ENCODE peak calls at places on chromosome 14, in seven cellular contexts. One of them, this sample, is unnamed.

GRCh38 chr14:24411468-24412454 is 13.0 kb downstream of the NYNRIN start:
- DNase-seq in breast epithelium: no peak
- DNase-seq in fibroblast of mammary gland: peak; percentile 68
- DNase-seq in heart right ventricle: no peak
- DNase-seq in pancreas: no peak
- DNase-seq in bronchial epithelial cell: peak; percentile 51
- DNase-seq in thoracic aorta: no peak
- DNase-seq in this sample: no peak

GRCh38 chr14:103347091-103347815 is 13.2 kb downstream of the EIF5 start:
- DNase-seq in breast epithelium: no peak
- DNase-seq in fibroblast of mammary gland: no peak
- DNase-seq in heart right ventricle: no peak
- DNase-seq in pancreas: peak; percentile 26
- DNase-seq in bronchial epithelial cell: no peak
- DNase-seq in thoracic aorta: no peak
- DNase-seq in this sample: no peak

GRCh38 chr14:68659021-68659931 is 133.6 kb downstream of the ZFP36L1 start:
- DNase-seq in breast epithelium: peak; percentile 27
- DNase-seq in fibroblast of mammary gland: peak; percentile 51
- DNase-seq in heart right ventricle: no peak
- DNase-seq in pancreas: no peak
- DNase-seq in bronchial epithelial cell: no peak
- DNase-seq in thoracic aorta: no peak
- DNase-seq in this sample: peak; percentile 59

GRCh38 chr14:61417890-61418455 is 96.6 kb downstream of the PRKCH start:
- DNase-seq in breast epithelium: no peak
- DNase-seq in fibroblast of mammary gland: no peak
- DNase-seq in heart right ventricle: no peak
- DNase-seq in pancreas: no peak
- DNase-seq in bronchial epithelial cell: no peak
- DNase-seq in thoracic aorta: no peak
- DNase-seq in this sample: no peak

GRCh38 chr14:89973234-89973823 is 17.6 kb downstream of the TDP1 start:
- DNase-seq in breast epithelium: peak; percentile 24
- DNase-seq in fibroblast of mammary gland: peak; percentile 72
- DNase-seq in heart right ventricle: peak; percentile 52
- DNase-seq in pancreas: peak; percentile 16
- DNase-seq in bronchial epithelial cell: peak; percentile 52
- DNase-seq in thoracic aorta: no peak
- DNase-seq in this sample: peak; percentile 65

GRCh38 chr14:61420326-61420725 is 98.9 kb downstream of the PRKCH start:
- DNase-seq in breast epithelium: no peak
- DNase-seq in fibroblast of mammary gland: no peak
- DNase-seq in heart right ventricle: no peak
- DNase-seq in pancreas: no peak
- DNase-seq in bronchial epithelial cell: peak; percentile 94
- DNase-seq in thoracic aorta: no peak
- DNase-seq in this sample: no peak

GRCh38 chr14:71141701-71142374 is 234.6 kb downstream of the PCNX1 start:
- DNase-seq in breast epithelium: no peak
- DNase-seq in fibroblast of mammary gland: peak; percentile 42
- DNase-seq in heart right ventricle: no peak
- DNase-seq in pancreas: no peak
- DNase-seq in bronchial epithelial cell: no peak
- DNase-seq in thoracic aorta: no peak
- DNase-seq in this sample: no peak

GRCh38 chr14:35402323-35403084 is 2.0 kb downstream of the NFKBIA start:
- DNase-seq in breast epithelium: no peak
- DNase-seq in fibroblast of mammary gland: no peak
- DNase-seq in heart right ventricle: no peak
- DNase-seq in pancreas: no peak
- DNase-seq in bronchial epithelial cell: peak; percentile 55
- DNase-seq in thoracic aorta: no peak
- DNase-seq in this sample: no peak

GRCh38 chr14:99969673-99970322 is 95.4 kb upstream of the EVL start:
- DNase-seq in breast epithelium: no peak
- DNase-seq in fibroblast of mammary gland: no peak
- DNase-seq in heart right ventricle: no peak
- DNase-seq in pancreas: no peak
- DNase-seq in bronchial epithelial cell: no peak
- DNase-seq in thoracic aorta: no peak
- DNase-seq in this sample: no peak

GRCh38 chr14:24093901-24094838 is at the start of gene PCK2:
- DNase-seq in breast epithelium: peak; percentile 91
- DNase-seq in fibroblast of mammary gland: peak; percentile 72
- DNase-seq in heart right ventricle: peak; percentile 85
- DNase-seq in pancreas: peak; percentile 92
- DNase-seq in bronchial epithelial cell: peak; percentile 78
- DNase-seq in thoracic aorta: peak; percentile 74
- DNase-seq in this sample: peak; percentile 96

GRCh38 chr14:99273025-99273723 is 1.2 kb upstream of the BCL11B start:
- DNase-seq in breast epithelium: no peak
- DNase-seq in fibroblast of mammary gland: no peak
- DNase-seq in heart right ventricle: no peak
- DNase-seq in pancreas: no peak
- DNase-seq in bronchial epithelial cell: peak; percentile 35
- DNase-seq in thoracic aorta: no peak
- DNase-seq in this sample: no peak

GRCh38 chr14:21496453-21496852 is 14.7 kb downstream of the METTL3 start:
- DNase-seq in breast epithelium: no peak
- DNase-seq in fibroblast of mammary gland: peak; percentile 39
- DNase-seq in heart right ventricle: no peak
- DNase-seq in pancreas: no peak
- DNase-seq in bronchial epithelial cell: no peak
- DNase-seq in thoracic aorta: no peak
- DNase-seq in this sample: no peak

GRCh38 chr14:103594265-103594664 is 31.5 kb downstream of the COA8 start:
- DNase-seq in breast epithelium: peak; percentile 81
- DNase-seq in fibroblast of mammary gland: peak; percentile 29
- DNase-seq in heart right ventricle: peak; percentile 49
- DNase-seq in pancreas: peak; percentile 54
- DNase-seq in bronchial epithelial cell: peak; percentile 34
- DNase-seq in thoracic aorta: no peak
- DNase-seq in this sample: no peak

GRCh38 chr14:90698379-90698869 is 117.8 kb downstream of the TTC7B start:
- DNase-seq in breast epithelium: no peak
- DNase-seq in fibroblast of mammary gland: peak; percentile 49
- DNase-seq in heart right ventricle: peak; percentile 78
- DNase-seq in pancreas: no peak
- DNase-seq in bronchial epithelial cell: no peak
- DNase-seq in thoracic aorta: no peak
- DNase-seq in this sample: peak; percentile 87

GRCh38 chr14:67385618-67386017 is 25.5 kb downstream of the EIF2S1 start:
- DNase-seq in breast epithelium: no peak
- DNase-seq in fibroblast of mammary gland: no peak
- DNase-seq in heart right ventricle: no peak
- DNase-seq in pancreas: no peak
- DNase-seq in bronchial epithelial cell: peak; percentile 83
- DNase-seq in thoracic aorta: no peak
- DNase-seq in this sample: no peak

GRCh38 chr14:79649856-79650255 is 561.4 kb downstream of the DIO2 start:
- DNase-seq in breast epithelium: no peak
- DNase-seq in fibroblast of mammary gland: no peak
- DNase-seq in heart right ventricle: no peak
- DNase-seq in pancreas: no peak
- DNase-seq in bronchial epithelial cell: no peak
- DNase-seq in thoracic aorta: no peak
- DNase-seq in this sample: no peak

DNA sequence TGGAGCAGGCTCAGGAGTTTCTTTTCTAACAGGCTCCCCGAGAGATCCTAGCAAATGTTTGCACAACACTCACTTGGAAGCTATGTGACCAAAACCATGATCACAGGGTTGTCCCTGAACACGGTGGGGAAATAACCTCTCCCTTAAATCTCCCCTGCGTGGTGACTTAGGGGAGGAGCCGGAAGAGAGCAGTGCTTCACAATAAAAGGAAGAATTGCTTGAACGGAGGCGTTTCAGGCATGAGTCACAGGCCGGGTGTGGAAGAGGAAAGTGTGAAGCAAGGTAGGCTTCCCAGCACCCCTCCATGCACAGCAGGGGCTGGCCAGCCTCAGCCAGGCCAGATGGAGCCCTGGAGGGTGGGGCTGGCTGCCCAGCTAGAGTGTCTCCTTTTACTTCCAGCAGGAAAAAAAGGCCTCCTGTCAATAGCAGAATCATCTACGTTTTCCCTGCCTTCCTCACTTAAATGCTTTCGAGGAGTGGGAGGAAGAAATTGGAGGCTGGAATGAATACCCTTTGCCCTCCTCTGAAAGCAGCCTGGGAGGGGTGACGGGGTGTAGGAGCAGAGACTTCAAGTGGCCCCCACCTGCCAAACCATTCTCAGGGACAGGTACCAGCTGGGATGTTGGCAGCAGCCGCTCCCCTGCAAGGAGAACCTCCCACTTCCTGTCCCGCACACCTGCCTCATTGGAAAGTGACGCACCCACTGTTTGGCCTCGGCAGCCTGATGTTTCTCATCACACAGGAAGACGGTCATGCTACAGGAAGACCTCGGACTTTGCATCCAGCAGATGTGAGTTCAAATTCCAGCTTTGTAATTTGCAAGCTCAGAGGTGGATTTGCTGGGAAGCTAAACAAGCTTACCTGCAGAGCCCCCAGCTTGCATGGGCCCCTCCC is 30.1 kb upstream of the PPP2R5C start:
- DNase-seq in breast epithelium: peak; percentile 74
- DNase-seq in fibroblast of mammary gland: peak; percentile 69
- DNase-seq in heart right ventricle: peak; percentile 39
- DNase-seq in pancreas: peak; percentile 93
- DNase-seq in bronchial epithelial cell: peak; percentile 93
- DNase-seq in thoracic aorta: no peak
- DNase-seq in this sample: no peak
- TF ChIP-seq CTCF in breast epithelium: no peak
- TF ChIP-seq CTCF in fibroblast of mammary gland: no peak
- TF ChIP-seq CTCF in heart right ventricle: no peak
- TF ChIP-seq CTCF in pancreas: no peak
- TF ChIP-seq CTCF in bronchial epithelial cell: no peak
- TF ChIP-seq CTCF in thoracic aorta: no peak
- TF ChIP-seq CTCF in this sample: no peak

GRCh38 chr14:93976477-93977057 is at the start of gene ASB2:
- DNase-seq in breast epithelium: peak; percentile 35
- DNase-seq in fibroblast of mammary gland: no peak
- DNase-seq in heart right ventricle: peak; percentile 66
- DNase-seq in pancreas: no peak
- DNase-seq in bronchial epithelial cell: no peak
- DNase-seq in thoracic aorta: no peak
- DNase-seq in this sample: peak; percentile 41
- H3K4me3 ChIP-seq in breast epithelium: peak within 1 kb of the TSS; percentile 54
- H3K4me3 ChIP-seq in fibroblast of mammary gland: no peak within 1 kb of the TSS
- H3K4me3 ChIP-seq in heart right ventricle: peak within 1 kb of the TSS; percentile 49
- H3K4me3 ChIP-seq in pancreas: no peak within 1 kb of the TSS
- H3K4me3 ChIP-seq in bronchial epithelial cell: no peak within 1 kb of the TSS
- H3K4me3 ChIP-seq in thoracic aorta: peak within 1 kb of the TSS; percentile 71
- H3K4me3 ChIP-seq in this sample: peak within 1 kb of the TSS; percentile 53

GRCh38 chr14:54498579-54498978 is 9.8 kb upstream of the GMFB start:
- DNase-seq in breast epithelium: no peak
- DNase-seq in fibroblast of mammary gland: no peak
- DNase-seq in heart right ventricle: no peak
- DNase-seq in pancreas: no peak
- DNase-seq in bronchial epithelial cell: no peak
- DNase-seq in thoracic aorta: no peak
- DNase-seq in this sample: no peak

GRCh38 chr14:54502602-54503001 is 7.1 kb upstream of the CGRRF1 start:
- DNase-seq in breast epithelium: no peak
- DNase-seq in fibroblast of mammary gland: no peak
- DNase-seq in heart right ventricle: no peak
- DNase-seq in pancreas: no peak
- DNase-seq in bronchial epithelial cell: no peak
- DNase-seq in thoracic aorta: no peak
- DNase-seq in this sample: no peak

GRCh38 chr14:54501423-54501822 is 8.3 kb upstream of the CGRRF1 start:
- DNase-seq in breast epithelium: no peak
- DNase-seq in fibroblast of mammary gland: no peak
- DNase-seq in heart right ventricle: no peak
- DNase-seq in pancreas: no peak
- DNase-seq in bronchial epithelial cell: no peak
- DNase-seq in thoracic aorta: no peak
- DNase-seq in this sample: no peak

GRCh38 chr14:54500744-54501143 is 9.0 kb upstream of the CGRRF1 start:
- DNase-seq in breast epithelium: no peak
- DNase-seq in fibroblast of mammary gland: no peak
- DNase-seq in heart right ventricle: no peak
- DNase-seq in pancreas: no peak
- DNase-seq in bronchial epithelial cell: no peak
- DNase-seq in thoracic aorta: no peak
- DNase-seq in this sample: no peak

GRCh38 chr14:54503476-54503875 is 6.2 kb upstream of the CGRRF1 start:
- DNase-seq in breast epithelium: no peak
- DNase-seq in fibroblast of mammary gland: peak; percentile 48
- DNase-seq in heart right ventricle: no peak
- DNase-seq in pancreas: no peak
- DNase-seq in bronchial epithelial cell: peak; percentile 36
- DNase-seq in thoracic aorta: no peak
- DNase-seq in this sample: no peak
- TF ChIP-seq CTCF in breast epithelium: no peak
- TF ChIP-seq CTCF in fibroblast of mammary gland: peak; percentile 52
- TF ChIP-seq CTCF in heart right ventricle: peak; percentile 49
- TF ChIP-seq CTCF in pancreas: no peak
- TF ChIP-seq CTCF in bronchial epithelial cell: peak; percentile 59
- TF ChIP-seq CTCF in thoracic aorta: no peak
- TF ChIP-seq CTCF in this sample: no peak

DNA sequence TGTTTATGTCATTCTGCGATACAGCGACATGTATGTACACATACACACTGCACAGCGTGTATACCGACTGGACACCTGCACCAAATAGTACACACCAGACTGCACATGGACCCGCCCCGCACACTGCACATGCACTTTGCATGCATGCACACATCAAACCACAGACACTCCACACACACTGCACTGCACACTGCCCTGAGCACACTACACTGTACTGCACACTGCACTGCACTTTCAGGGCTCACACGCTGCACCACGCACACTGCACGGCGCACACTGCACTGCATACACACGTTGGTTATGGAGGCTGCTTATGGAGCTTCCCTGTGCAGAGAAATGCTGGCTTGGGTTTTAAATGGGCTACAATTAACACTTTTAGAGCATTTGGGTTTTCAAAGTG is 1.6 kb downstream of the PAPLN start:
- DNase-seq in breast epithelium: no peak
- DNase-seq in fibroblast of mammary gland: no peak
- DNase-seq in heart right ventricle: no peak
- DNase-seq in pancreas: no peak
- DNase-seq in bronchial epithelial cell: no peak
- DNase-seq in thoracic aorta: no peak
- DNase-seq in this sample: peak; percentile 20
- H3K4me3 ChIP-seq in breast epithelium: peak overlapping the region; percentile 84
- H3K4me3 ChIP-seq in fibroblast of mammary gland: no peak overlapping the region
- H3K4me3 ChIP-seq in heart right ventricle: peak overlapping the region; percentile 43
- H3K4me3 ChIP-seq in pancreas: no peak overlapping the region
- H3K4me3 ChIP-seq in bronchial epithelial cell: no peak overlapping the region
- H3K4me3 ChIP-seq in thoracic aorta: peak overlapping the region; percentile 74
- H3K4me3 ChIP-seq in this sample: peak overlapping the region; percentile 50

GRCh38 chr14:69673578-69674305 is 62.3 kb downstream of the SUSD6 start:
- DNase-seq in breast epithelium: no peak
- DNase-seq in fibroblast of mammary gland: no peak
- DNase-seq in heart right ventricle: no peak
- DNase-seq in pancreas: no peak
- DNase-seq in bronchial epithelial cell: no peak
- DNase-seq in thoracic aorta: no peak
- DNase-seq in this sample: no peak
- TF ChIP-seq CTCF in breast epithelium: no peak
- TF ChIP-seq CTCF in fibroblast of mammary gland: no peak
- TF ChIP-seq CTCF in heart right ventricle: no peak
- TF ChIP-seq CTCF in pancreas: no peak
- TF ChIP-seq CTCF in bronchial epithelial cell: no peak
- TF ChIP-seq CTCF in thoracic aorta: no peak
- TF ChIP-seq CTCF in this sample: no peak

GRCh38 chr14:104772707-104773504 is 20.0 kb downstream of the SIVA1 start:
- DNase-seq in breast epithelium: no peak
- DNase-seq in fibroblast of mammary gland: no peak
- DNase-seq in heart right ventricle: no peak
- DNase-seq in pancreas: no peak
- DNase-seq in bronchial epithelial cell: no peak
- DNase-seq in thoracic aorta: no peak
- DNase-seq in this sample: no peak
- H3K4me3 ChIP-seq in breast epithelium: no peak overlapping the region
- H3K4me3 ChIP-seq in fibroblast of mammary gland: no peak overlapping the region
- H3K4me3 ChIP-seq in heart right ventricle: no peak overlapping the region
- H3K4me3 ChIP-seq in pancreas: no peak overlapping the region
- H3K4me3 ChIP-seq in bronchial epithelial cell: no peak overlapping the region
- H3K4me3 ChIP-seq in thoracic aorta: no peak overlapping the region
- H3K4me3 ChIP-seq in this sample: no peak overlapping the region

This sample was measured in tibial artery.